ENCODE peak calls at places on chromosomes 3 and 15, in nine cellular contexts. C is ovary, O is tibial nerve, S is HCT116, N is right lobe of liver, A is transverse colon, U is adrenal gland, R is breast epithelium, B is heart left ventricle. H is an unnamed sample. For H3K4me1, the result is how much of the 10 kb centered on the place peaks cover.

GRCh38 chr3:13073042-13073906 is at the start of gene IQSEC1:
- DNase-seq in C (peak), O (no peak), S (no peak), N (no peak), A (peak), U (peak), R (no peak), B (peak), H (no peak)

GRCh38 chr3:43865887-43866528 is 175.3 kb downstream of the ABHD5 start:
- DNase-seq in C (no peak), O (no peak), S (no peak), N (no peak), A (no peak), U (no peak), R (no peak), B (no peak), H (no peak)

GRCh38 chr3:154122912-154123559 is 1.8 kb downstream of the ARHGEF26 start:
- DNase-seq in C (no peak), O (no peak), S (no peak), N (no peak), A (no peak), U (no peak), R (no peak), B (no peak), H (no peak)

GRCh38 chr15:65355173-65355982 is 22.4 kb downstream of the IGDCC3 start:
- DNase-seq in C (no peak), O (no peak), S (no peak), N (no peak), A (no peak), U (no peak), R (no peak), B (no peak), H (no peak)

GRCh38 chr3:32435911-32436815 is 44.5 kb downstream of the CMTM7 start:
- DNase-seq in C (no peak), O (no peak), S (no peak), N (no peak), A (no peak), U (no peak), R (peak), B (no peak), H (no peak)

GRCh38 chr15:90364251-90364650 is 12.2 kb downstream of the ZNF774 start:
- DNase-seq in C (no peak), O (no peak), S (no peak), N (no peak), A (no peak), U (no peak), R (no peak), B (no peak), H (no peak)

GRCh38 chr3:50587806-50588758 is 18.8 kb downstream of the HEMK1 start:
- DNase-seq in C (no peak), O (no peak), S (no peak), N (peak), A (no peak), U (no peak), R (no peak), B (no peak), H (no peak)

GRCh38 chr3:40012381-40012780 is 203.0 kb downstream of the MYRIP start:
- DNase-seq in C (no peak), O (no peak), S (no peak), N (no peak), A (no peak), U (no peak), R (no peak), B (no peak), H (no peak)

GRCh38 chr3:176349706-176350105 is 847.6 kb downstream of the TBL1XR1 start:
- DNase-seq in C (no peak), O (no peak), S (no peak), N (no peak), A (no peak), U (no peak), R (no peak), B (no peak), H (no peak)

GRCh38 chr3:47260605-47261004 is 22.0 kb downstream of the KIF9 start:
- DNase-seq in C (no peak), O (no peak), S (no peak), N (no peak), A (no peak), U (no peak), R (no peak), B (no peak), H (no peak)

GRCh38 chr15:89904519-89904918 is 8.2 kb downstream of the ARPIN start:
- DNase-seq in C (no peak), O (no peak), S (no peak), N (no peak), A (no peak), U (no peak), R (no peak), B (no peak), H (no peak)

GRCh38 chr3:24145981-24146822 is 201.1 kb downstream of the NR1D2 start:
- DNase-seq in C (no peak), O (no peak), S (no peak), N (no peak), A (no peak), U (no peak), R (no peak), B (no peak), H (no peak)

GRCh38 chr3:98584563-98584962 is 8.8 kb downstream of the CPOX start:
- DNase-seq in C (no peak), O (no peak), S (no peak), N (no peak), A (no peak), U (no peak), R (no peak), B (no peak), H (no peak)

GRCh38 chr3:134334901-134335280 is 39.4 kb downstream of the AMOTL2 start:
- DNase-seq in C (no peak), O (no peak), S (no peak), N (no peak), A (no peak), U (no peak), R (no peak), B (no peak), H (no peak)

GRCh38 chr15:90988249-90988648 is 6.1 kb downstream of the PRC1 start:
- DNase-seq in C (no peak), O (no peak), S (no peak), N (no peak), A (no peak), U (no peak), R (no peak), B (no peak), H (no peak)

GRCh38 chr3:65020780-65021179 is 333.0 kb upstream of the ADAMTS9 start:
- DNase-seq in C (no peak), O (no peak), S (no peak), N (no peak), A (no peak), U (no peak), R (no peak), B (no peak), H (no peak)

GRCh38 chr15:40470423-40471104 is at the start of gene CHST14:
- DNase-seq in C (peak), O (peak), S (no peak), N (peak), A (peak), U (peak), R (peak), B (peak), H (no peak)

GRCh38 chr15:65201918-65202317 is 9.4 kb downstream of the CILP start:
- DNase-seq in C (no peak), O (no peak), S (no peak), N (no peak), A (no peak), U (no peak), R (no peak), B (no peak), H (no peak)

GRCh38 chr3:126127452-126127851 is 43.5 kb upstream of the SLC41A3 start:
- DNase-seq in C (no peak), O (no peak), S (no peak), N (peak), A (peak), U (no peak), R (no peak), B (peak), H (no peak)

GRCh38 chr15:35999211-35999610 is 453.2 kb upstream of the DPH6 start:
- DNase-seq in C (no peak), O (no peak), S (no peak), N (no peak), A (no peak), U (no peak), R (no peak), B (no peak), H (no peak)

GRCh38 chr3:120460862-120461261 is 10.1 kb upstream of the FSTL1 start:
- DNase-seq in C (no peak), O (no peak), S (no peak), N (no peak), A (no peak), U (no peak), R (no peak), B (no peak), H (no peak)

GRCh38 chr3:160006282-160007163 is 17.9 kb downstream of the IL12A start:
- DNase-seq in C (no peak), O (peak), S (peak), N (peak), A (peak), U (peak), R (peak), B (no peak), H (no peak)

GRCh38 chr15:41546846-41547786 is 3.1 kb upstream of the RPAP1 start:
- DNase-seq in C (no peak), O (no peak), S (peak), N (no peak), A (no peak), U (peak), R (no peak), B (no peak), H (no peak)

GRCh38 chr3:175896655-175897054 is 1037.5 kb downstream of the NAALADL2 start:
- DNase-seq in C (no peak), O (no peak), S (no peak), N (no peak), A (no peak), U (no peak), R (no peak), B (no peak), H (no peak)

GRCh38 chr3:155130001-155130400 is 49.9 kb downstream of the MME start:
- DNase-seq in C (no peak), O (no peak), S (no peak), N (no peak), A (no peak), U (no peak), R (no peak), B (no peak), H (no peak)

GRCh38 chr3:80338366-80338765 is 570.6 kb upstream of the ROBO1 start:
- DNase-seq in C (no peak), O (no peak), S (no peak), N (no peak), A (no peak), U (no peak), R (no peak), B (no peak), H (no peak)

GRCh38 chr3:65348596-65348995 is 660.8 kb upstream of the ADAMTS9 start:
- DNase-seq in C (no peak), O (no peak), S (no peak), N (no peak), A (no peak), U (no peak), R (no peak), B (no peak), H (no peak)

GRCh38 chr3:43794776-43795175 is 104.0 kb downstream of the ABHD5 start:
- DNase-seq in C (no peak), O (no peak), S (peak), N (no peak), A (no peak), U (peak), R (no peak), B (no peak), H (no peak)

GRCh38 chr3:194268659-194269487 is 82.3 kb downstream of the CPN2 start:
- DNase-seq in C (no peak), O (no peak), S (no peak), N (no peak), A (peak), U (no peak), R (peak), B (no peak), H (no peak)

GRCh38 chr15:62440731-62441130 is 275.6 kb upstream of the C2CD4B start:
- DNase-seq in C (no peak), O (no peak), S (no peak), N (no peak), A (no peak), U (no peak), R (no peak), B (no peak), H (no peak)
- H3K4me1 ChIP-seq in C (under half), O (under half), S (under half), N (under half), A (under half), U (under half), R (under half), B (under half), H (under half)

GRCh38 chr15:68277605-68278344 is at the start of gene FEM1B:
- DNase-seq in C (peak), O (peak), S (peak), N (peak), A (peak), U (peak), R (peak), B (peak), H (peak)
- TF ChIP-seq POLR2A in C (peak), O (peak), S (peak), N (peak), A (peak), U (peak), R (peak), B (peak), H (no peak)

DNA sequence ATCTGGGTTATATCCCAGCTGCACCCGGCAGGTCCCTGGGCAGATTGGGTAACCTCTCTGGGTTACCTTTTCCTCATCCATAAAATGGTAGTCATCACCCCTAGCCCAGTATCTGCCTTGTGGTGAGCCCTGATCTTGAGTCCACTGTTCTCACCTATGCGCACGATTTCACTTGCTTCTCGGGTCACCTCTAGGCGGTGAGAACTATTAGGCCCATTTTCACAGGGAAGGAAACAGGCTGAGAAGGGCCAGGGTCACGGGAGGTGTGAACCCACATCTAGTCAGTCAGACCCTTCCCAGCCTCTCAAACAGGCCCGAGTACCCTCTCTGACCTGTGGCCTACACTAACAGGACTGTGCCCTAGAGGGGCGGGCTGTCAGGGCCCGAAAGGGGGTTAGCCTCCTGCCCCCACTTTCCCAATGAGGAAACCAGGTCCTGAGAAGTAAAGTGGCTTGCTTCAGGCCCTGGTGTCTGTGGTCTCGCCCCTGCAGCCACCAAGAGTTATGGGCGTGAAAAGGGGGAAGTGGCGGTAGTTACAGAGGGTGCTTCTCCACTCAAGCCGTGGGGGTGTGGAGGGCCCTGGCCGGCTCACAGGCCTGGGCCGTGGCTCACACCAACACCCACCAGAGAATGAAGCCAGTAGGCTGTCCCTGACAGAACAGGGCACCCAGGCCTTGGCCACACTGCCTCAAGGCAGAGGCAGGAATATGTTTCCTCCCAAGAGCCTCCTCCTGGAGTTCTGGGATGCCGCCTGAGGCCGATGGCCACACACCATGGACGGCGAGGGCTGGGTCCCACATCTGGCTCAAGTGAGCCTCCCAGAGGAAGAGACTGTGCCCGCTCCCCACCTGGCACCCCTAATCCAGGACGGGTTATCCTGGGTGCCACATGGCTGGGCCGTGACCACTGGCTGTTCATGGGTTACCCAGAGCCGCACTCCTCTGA is 19.5 kb downstream of the PSTPIP1 start:
- DNase-seq in C (no peak), O (no peak), S (no peak), N (no peak), A (no peak), U (no peak), R (no peak), B (peak), H (no peak)
- H3K4me1 ChIP-seq in C (under half), O (under half), S (under half), N (under half), A (under half), U (under half), R (under half), B (under half), H (under half)

GRCh38 chr15:67100808-67101581 is 35.6 kb downstream of the SMAD3 start:
- DNase-seq in C (no peak), O (no peak), S (no peak), N (no peak), A (no peak), U (no peak), R (no peak), B (no peak), H (no peak)
- TF ChIP-seq POLR2A in C (no peak), O (no peak), S (no peak), N (no peak), A (no peak), U (no peak), R (no peak), B (no peak), H (no peak)

GRCh38 chr15:68816795-68817303 is 3.8 kb downstream of the ANP32A start:
- DNase-seq in C (peak), O (no peak), S (no peak), N (no peak), A (peak), U (no peak), R (no peak), B (no peak), H (no peak)

GRCh38 chr15:68814596-68814995 is 6.1 kb downstream of the ANP32A start:
- DNase-seq in C (no peak), O (no peak), S (no peak), N (no peak), A (no peak), U (no peak), R (peak), B (no peak), H (no peak)

GRCh38 chr15:68817304-68818087 is 3.2 kb downstream of the ANP32A start:
- DNase-seq in C (peak), O (peak), S (no peak), N (peak), A (peak), U (peak), R (peak), B (peak), H (peak)

GRCh38 chr15:68816158-68816557 is 4.5 kb downstream of the ANP32A start:
- DNase-seq in C (no peak), O (no peak), S (no peak), N (no peak), A (no peak), U (no peak), R (peak), B (no peak), H (no peak)

DNA sequence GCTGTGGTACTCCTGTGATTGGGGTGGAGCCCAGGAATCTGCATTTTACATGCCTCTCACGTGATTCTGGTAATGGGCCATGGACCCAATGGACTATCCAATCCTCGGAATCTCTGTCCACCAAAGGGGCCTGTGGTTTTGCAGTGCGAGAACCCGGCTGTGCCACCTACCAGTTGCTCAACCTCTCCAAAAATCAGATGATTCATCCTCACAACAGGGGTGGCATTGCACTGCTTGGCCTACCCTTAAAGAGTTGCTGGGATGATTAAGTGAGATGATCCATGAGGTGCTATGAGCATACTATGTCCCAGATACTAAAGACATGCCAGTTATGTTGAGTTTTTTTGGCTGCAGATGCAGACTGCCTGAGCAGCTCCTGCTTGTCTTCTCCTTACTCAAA is 5.1 kb downstream of the ANP32A start:
- DNase-seq in C (no peak), O (no peak), S (no peak), N (no peak), A (no peak), U (no peak), R (peak), B (no peak), H (no peak)
- H3K4me1 ChIP-seq in C (under half), O (under half), S (under half), N (under half), A (under half), U (under half), R (under half), B (under half), H (under half)

DNA sequence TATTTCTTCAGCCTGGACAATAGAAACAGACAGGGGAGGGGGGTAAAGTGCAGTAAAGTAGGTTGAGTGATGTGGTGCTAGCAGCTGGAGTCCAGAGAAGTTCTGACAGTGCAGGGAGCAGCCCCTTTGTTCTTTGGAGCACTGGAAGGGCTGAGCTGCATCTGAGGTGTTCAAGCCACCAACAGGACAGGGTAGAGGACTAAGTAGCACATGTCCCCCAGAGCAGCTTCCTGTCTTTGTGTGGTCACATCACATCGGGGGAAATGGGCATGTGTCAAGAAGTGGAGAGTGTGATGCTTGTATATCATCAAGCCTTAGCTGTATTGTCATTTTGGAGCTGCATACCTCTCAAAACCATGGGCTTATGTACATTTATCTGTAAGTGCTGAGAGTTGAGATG is 12.1 kb downstream of the MRPS22 start:
- DNase-seq in C (no peak), O (no peak), S (no peak), N (no peak), A (no peak), U (no peak), R (no peak), B (no peak), H (no peak)
- TF ChIP-seq POLR2A in C (no peak), O (no peak), S (no peak), N (no peak), A (no peak), U (no peak), R (no peak), B (no peak), H (no peak)

GRCh38 chr3:37766797-37767776 is 94.6 kb upstream of the CTDSPL start:
- DNase-seq in C (no peak), O (no peak), S (no peak), N (no peak), A (no peak), U (no peak), R (no peak), B (no peak), H (no peak)
- H3K4me1 ChIP-seq in C (under half), O (under half), S (under half), N (under half), A (under half), U (half or more), R (under half), B (under half), H (under half)

GRCh38 chr3:9915252-9916141 is 1.4 kb upstream of the IL17RC start:
- DNase-seq in C (peak), O (peak), S (no peak), N (peak), A (peak), U (peak), R (peak), B (peak), H (no peak)
- TF ChIP-seq POLR2A in C (peak), O (peak), S (no peak), N (peak), A (peak), U (peak), R (no peak), B (peak), H (no peak)

DNA sequence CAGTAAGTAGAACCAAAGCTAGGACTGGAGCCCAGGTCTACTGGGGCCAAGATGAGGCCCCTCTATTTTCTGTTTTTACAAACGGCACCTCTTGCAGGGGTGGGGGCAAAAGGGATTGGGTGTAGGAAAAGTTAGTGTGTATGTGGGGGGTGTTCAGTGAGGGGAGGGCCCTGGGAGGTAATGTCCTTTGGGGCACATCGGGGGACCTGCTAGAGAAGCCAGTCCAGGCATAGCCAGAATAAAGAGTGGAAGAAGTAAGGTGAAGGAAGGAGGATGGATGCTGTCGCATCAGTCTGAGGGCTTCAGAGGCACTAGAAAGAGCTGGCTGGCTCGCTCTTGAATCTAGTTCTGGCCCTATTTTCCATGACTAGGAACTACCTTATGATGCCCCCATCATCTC is 2.6 kb downstream of the PLCD1 start:
- DNase-seq in C (no peak), O (no peak), S (no peak), N (no peak), A (no peak), U (no peak), R (no peak), B (no peak), H (no peak)
- H3K4me1 ChIP-seq in C (under half), O (under half), S (under half), N (under half), A (under half), U (under half), R (under half), B (under half), H (half or more)